ENCODE peak calls at places on chromosomes 4 and X, in six cellular contexts. W, I, L, A, K and Q are unnamed samples.

GRCh38 chr4:151666501-151666900 is 94.3 kb downstream of the GATB start:
- DNase-seq in A (no peak), L (no peak), K (no peak), W (no peak), I (no peak), Q (no peak)

GRCh38 chr4:6272863-6273660 is 3.4 kb downstream of the WFS1 start:
- DNase-seq in A (peak), K (peak), L (no peak), W (peak), I (no peak), Q (no peak)

GRCh38 chrX:35115205-35115604 is 172.6 kb downstream of the FAM47B start:
- DNase-seq in K (no peak), I (no peak), A (peak), W (no peak), L (no peak), Q (no peak)

GRCh38 chr4:7197910-7198309 is 5.6 kb downstream of the SORCS2 start:
- DNase-seq in L (no peak), W (no peak), I (no peak), A (no peak), K (no peak), Q (no peak)

GRCh38 chr4:19155568-19155967 is 1096.1 kb upstream of the SLIT2 start:
- DNase-seq in K (no peak), A (no peak), I (no peak), W (no peak), L (no peak), Q (no peak)

GRCh38 chr4:108685036-108685686 is 34.8 kb downstream of the OSTC start:
- DNase-seq in L (peak), I (no peak), W (no peak), A (no peak), K (no peak), Q (no peak)

GRCh38 chrX:145190801-145191389 is 56.4 kb upstream of the SPANXN1 start:
- DNase-seq in L (no peak), K (peak), I (no peak), A (no peak), W (no peak), Q (peak)

GRCh38 chr4:88411491-88412101 is 32.9 kb downstream of the HERC6 start:
- DNase-seq in A (no peak), K (no peak), I (peak), L (no peak), W (no peak), Q (no peak)

GRCh38 chr4:186787536-186787935 is 63.9 kb upstream of the FAT1 start:
- DNase-seq in W (no peak), A (no peak), K (no peak), I (no peak), L (no peak), Q (no peak)

GRCh38 chr4:186792994-186793393 is 69.3 kb upstream of the FAT1 start:
- DNase-seq in L (no peak), W (no peak), I (no peak), A (no peak), K (no peak), Q (no peak)

GRCh38 chr4:186790630-186791029 is 67.0 kb upstream of the FAT1 start:
- DNase-seq in I (no peak), K (no peak), W (no peak), A (no peak), L (no peak), Q (no peak)

DNA sequence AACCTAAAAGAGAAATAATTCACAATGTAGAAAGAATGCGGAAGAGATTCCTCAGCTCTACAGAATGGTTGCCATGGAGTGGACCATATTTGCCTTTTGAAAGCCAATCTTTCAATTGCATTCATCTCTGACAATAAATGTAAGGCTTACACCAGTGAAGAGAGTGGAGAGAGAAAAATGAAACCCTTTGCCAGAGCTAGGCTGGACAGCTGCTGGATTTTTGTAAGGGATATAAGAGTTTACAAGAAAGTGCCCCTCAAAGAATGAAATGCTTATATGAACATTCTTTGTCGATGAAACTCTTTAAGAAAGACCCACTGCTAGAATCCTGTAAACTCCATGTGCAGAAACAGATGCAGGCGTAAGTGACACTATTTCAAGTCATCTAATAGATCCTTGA is 66.0 kb upstream of the FAT1 start:
- DNase-seq in W (no peak), I (no peak), A (no peak), L (no peak), K (no peak), Q (no peak)
- TF ChIP-seq POLR2A in W (no peak), I (no peak), A (no peak), L (no peak), K (no peak), Q (no peak)

GRCh38 chrX:115895678-115896329 is 274.7 kb upstream of the AGTR2 start:
- DNase-seq in W (no peak), K (peak), A (no peak), L (no peak), I (no peak), Q (no peak)

GRCh38 chrX:115896362-115896761 is 274.2 kb upstream of the AGTR2 start:
- DNase-seq in L (no peak), I (no peak), A (no peak), K (no peak), W (no peak), Q (no peak)

GRCh38 chrX:115892787-115893671 is 277.5 kb upstream of the AGTR2 start:
- DNase-seq in W (no peak), I (peak), K (peak), A (no peak), L (peak), Q (peak)

GRCh38 chrX:115892056-115892708 is 278.4 kb upstream of the AGTR2 start:
- DNase-seq in I (no peak), A (no peak), K (peak), W (no peak), L (no peak), Q (no peak)

DNA sequence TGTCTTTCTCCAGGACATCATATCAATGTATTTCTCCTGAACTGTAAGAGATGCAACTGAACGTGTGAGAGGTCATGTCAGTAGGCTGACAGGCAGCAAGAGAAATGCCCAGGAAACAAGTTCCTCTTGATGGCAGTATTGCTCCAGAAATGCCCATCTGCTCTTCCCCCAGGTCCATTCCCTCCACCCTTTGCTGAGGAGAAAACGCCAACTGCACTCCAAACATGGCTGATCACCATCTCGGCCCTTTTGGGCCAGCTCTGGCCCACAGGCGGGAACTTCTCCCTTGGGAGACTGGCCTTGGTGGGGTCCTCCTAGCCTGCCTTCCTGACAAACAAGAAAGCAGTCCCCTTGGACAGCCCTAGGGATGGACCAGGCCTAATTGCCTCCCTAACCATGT is 276.5 kb upstream of the AGTR2 start:
- DNase-seq in W (no peak), A (no peak), L (peak), I (peak), K (peak), Q (peak)
- TF ChIP-seq CTCF in W (no peak), A (no peak), L (no peak), I (peak), K (peak), Q (peak)

GRCh38 chr4:102338405-102338804 is 6.9 kb downstream of the SLC39A8 start:
- DNase-seq in K (no peak), L (no peak), A (no peak), W (no peak), I (no peak), Q (peak)
- TF ChIP-seq MYC in K (no peak), L (no peak), A (no peak), W (no peak), I (no peak), Q (no peak)

GRCh38 chrX:153499876-153500275 is 5.1 kb downstream of the BGN start:
- DNase-seq in A (no peak), L (no peak), I (no peak), K (no peak), W (no peak), Q (no peak)

GRCh38 chrX:153502131-153502530 is 7.4 kb downstream of the BGN start:
- DNase-seq in I (no peak), K (no peak), A (no peak), L (no peak), W (no peak), Q (no peak)

GRCh38 chrX:153502796-153503195 is 8.0 kb downstream of the BGN start:
- DNase-seq in A (no peak), I (no peak), L (no peak), W (no peak), K (no peak), Q (no peak)

GRCh38 chrX:153500676-153501280 is 6.0 kb downstream of the BGN start:
- DNase-seq in I (no peak), A (no peak), K (no peak), L (no peak), W (no peak), Q (no peak)

DNA sequence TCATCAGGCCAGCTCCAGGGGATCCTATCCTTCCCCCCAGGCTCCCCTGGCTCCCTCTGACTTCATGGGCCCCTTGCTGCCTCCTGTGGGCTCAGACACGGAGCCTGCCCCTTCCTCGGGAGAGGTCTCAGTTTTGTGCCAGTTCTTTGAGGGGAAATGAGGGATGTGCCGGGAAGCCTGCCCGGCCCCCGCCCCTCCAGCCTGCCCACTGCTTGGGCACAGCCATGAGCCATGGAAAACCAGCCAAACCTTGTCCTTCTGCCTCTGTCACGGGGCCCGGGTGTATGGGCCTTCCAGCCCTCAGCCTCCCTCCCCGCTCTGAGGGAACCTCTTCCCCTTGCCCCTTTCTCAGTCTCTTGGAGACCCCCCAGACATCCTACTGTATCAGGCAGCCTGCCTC is 6.8 kb downstream of the BGN start:
- DNase-seq in I (no peak), W (no peak), L (no peak), K (no peak), A (no peak), Q (no peak)
- TF ChIP-seq POLR2A in I (no peak), W (no peak), L (no peak), K (no peak), A (no peak), Q (no peak)

GRCh38 chr4:103499094-103499493 is 220.7 kb downstream of the TACR3 start:
- DNase-seq in A (no peak), I (no peak), L (no peak), W (no peak), K (no peak), Q (peak)
- TF ChIP-seq CTCF in A (no peak), I (peak), L (no peak), W (no peak), K (no peak), Q (peak)

DNA sequence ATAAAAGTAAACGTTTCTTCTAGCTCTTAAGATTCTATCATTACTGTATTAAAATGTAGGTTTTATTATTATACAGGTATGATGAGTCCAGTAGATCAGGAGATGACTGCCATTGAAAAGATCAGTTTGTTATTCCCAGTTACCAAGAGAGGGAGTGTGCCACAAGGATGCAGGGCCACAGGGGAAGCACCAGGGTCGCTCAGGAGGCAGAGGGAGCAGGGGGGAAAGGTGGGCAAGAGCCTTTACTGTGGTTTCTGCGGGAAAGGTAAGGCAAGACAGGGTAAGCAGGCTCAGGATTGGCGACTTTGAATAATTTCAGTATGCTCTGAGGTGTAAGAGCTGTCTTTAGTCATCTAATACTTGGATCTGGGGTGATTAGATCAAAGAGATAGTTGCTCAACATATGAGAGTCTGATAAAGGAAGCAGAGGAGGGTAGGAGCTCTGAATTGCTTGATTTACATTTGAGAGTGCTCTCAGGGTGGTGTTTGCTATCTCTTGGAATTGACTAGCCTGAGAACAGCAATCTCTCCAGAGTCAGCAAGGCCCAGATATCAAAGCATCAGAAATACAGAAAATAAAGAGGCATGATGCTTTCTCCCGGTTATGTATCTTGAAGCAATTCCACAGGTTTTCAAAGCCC is 86.0 kb downstream of the NDST3 start:
- DNase-seq in I (no peak), L (no peak), W (no peak), K (no peak), A (no peak), Q (no peak)
- TF ChIP-seq MYC in I (no peak), L (no peak), W (no peak), K (no peak), A (no peak), Q (no peak)

GRCh38 chrX:46912098-46912672 is at the start of gene JADE3:
- DNase-seq in L (peak), W (peak), K (peak), I (no peak), A (peak), Q (peak)
- TF ChIP-seq POLR2A in L (no peak), W (peak), K (no peak), I (no peak), A (no peak), Q (no peak)

DNA sequence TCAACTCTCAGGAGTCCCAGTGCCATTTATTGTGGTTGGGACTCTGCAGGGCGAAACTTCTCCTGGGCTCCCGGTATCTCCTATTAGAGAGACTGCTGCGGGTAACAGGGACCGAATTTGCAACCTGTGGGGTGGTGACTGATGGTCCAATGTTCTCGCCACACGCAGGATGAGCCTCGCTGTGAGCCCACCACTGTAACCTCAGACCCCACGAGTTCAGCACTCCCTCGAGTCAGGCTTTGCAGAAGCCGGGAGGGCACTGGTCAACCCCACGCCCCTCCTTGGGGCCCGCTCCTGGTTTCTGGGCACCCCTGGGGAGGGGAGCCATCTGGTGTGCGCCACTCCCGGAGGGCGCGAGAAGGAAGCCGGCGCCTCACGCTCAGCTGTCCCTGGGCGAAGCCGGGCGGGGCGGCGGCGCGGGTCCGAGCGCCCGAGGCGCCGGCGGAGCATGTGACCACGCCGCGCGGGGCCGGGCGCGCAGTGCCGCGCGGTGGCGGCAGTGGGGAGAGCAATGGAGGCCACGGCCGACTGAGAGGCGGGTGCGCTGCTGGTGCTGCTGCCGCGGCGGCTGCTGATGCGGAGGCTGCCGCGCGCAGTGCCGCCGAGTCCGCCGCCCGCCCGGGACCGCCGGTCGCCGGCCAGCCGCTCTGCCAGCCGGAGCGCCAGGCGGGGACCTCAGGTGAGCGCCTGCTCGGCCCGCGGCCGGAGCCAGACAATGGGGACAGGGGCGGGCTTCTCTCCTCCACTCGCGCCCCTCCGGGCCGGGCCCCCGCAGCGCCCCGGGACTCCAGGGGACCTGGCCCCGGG is 100.1 kb downstream of the CEP135 start:
- DNase-seq in A (peak), L (peak), W (peak), I (peak), K (no peak), Q (peak)
- TF ChIP-seq CTCF in A (peak), L (peak), W (peak), I (peak), K (peak), Q (no peak)

DNA sequence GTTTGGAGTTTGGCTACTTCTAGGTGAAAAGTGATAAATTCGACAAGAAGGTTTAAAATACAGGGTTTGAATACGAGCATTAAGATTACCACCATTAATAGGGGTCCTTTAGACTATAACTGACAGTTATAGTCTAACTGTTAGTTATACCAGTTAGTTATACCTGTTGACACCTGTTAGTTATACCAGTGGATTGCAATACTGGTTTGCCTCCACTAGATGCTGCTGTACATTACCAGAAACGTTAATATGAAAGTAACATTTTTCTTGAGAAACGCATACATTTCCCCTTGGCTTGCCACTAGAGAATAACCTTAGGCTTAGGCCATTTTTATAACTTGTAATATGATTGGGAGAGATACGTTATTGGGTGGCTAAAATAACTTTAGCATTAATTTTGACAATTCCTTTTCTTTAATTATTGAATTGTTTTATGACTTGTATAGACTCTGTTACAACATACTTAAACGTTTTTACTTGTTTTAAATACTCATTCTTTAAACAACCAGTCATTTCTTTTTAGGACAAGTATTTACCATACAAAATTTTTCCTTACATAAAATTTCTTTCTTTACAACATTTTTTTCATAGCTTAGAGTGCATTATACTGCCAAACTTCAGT is 911.2 kb downstream of the FSTL5 start:
- DNase-seq in L (peak), A (peak), W (peak), I (peak), K (peak), Q (peak)
- TF ChIP-seq MYC in L (no peak), A (no peak), W (no peak), I (no peak), K (no peak), Q (no peak)

GRCh38 chrX:119605739-119606507 is at the start of gene NKRF:
- DNase-seq in K (peak), L (peak), I (peak), A (peak), W (peak), Q (peak)
- TF ChIP-seq POLR2A in K (peak), L (peak), I (peak), A (peak), W (peak), Q (peak)